ENCODE peak calls at places on chromosome 20, in nine cellular contexts. D, S, O, P, I, W, G, U and L are unnamed samples. For H3K9me3, the result is how much of the 10 kb centered on the place peaks cover.

GRCh38 chr20:44692932-44693476 is 22.2 kb upstream of the CCN5 start:
- DNase-seq in D (peak), S (no peak), O (peak), P (peak), I (no peak), W (no peak), G (peak), U (peak), L (no peak)

GRCh38 chr20:40562031-40562430 is 127.0 kb downstream of the MAFB start:
- DNase-seq in D (no peak), S (no peak), O (no peak), P (no peak), I (no peak), W (no peak), G (peak), U (peak), L (no peak)

GRCh38 chr20:36836591-36837329 is 39.2 kb upstream of the TLDC2 start:
- DNase-seq in D (no peak), S (peak), O (peak), P (no peak), I (peak), W (peak), G (peak), U (peak), L (no peak)

GRCh38 chr20:38343798-38344701 is 2.2 kb upstream of the LBP start:
- DNase-seq in D (no peak), S (no peak), O (no peak), P (no peak), I (no peak), W (no peak), G (no peak), U (no peak), L (no peak)

GRCh38 chr20:17320456-17320855 is 93.6 kb downstream of the PCSK2 start:
- DNase-seq in D (no peak), S (no peak), O (no peak), P (no peak), I (no peak), W (no peak), G (no peak), U (no peak), L (no peak)

GRCh38 chr20:47778398-47779354 is 6.6 kb downstream of the SULF2 start:
- DNase-seq in D (no peak), S (no peak), O (no peak), P (no peak), I (no peak), W (no peak), G (peak), U (no peak), L (no peak)

GRCh38 chr20:17835941-17836861 is 132.4 kb downstream of the SNX5 start:
- DNase-seq in D (peak), S (no peak), O (no peak), P (peak), I (no peak), W (no peak), G (peak), U (peak), L (no peak)

GRCh38 chr20:50107086-50107645 is 5.8 kb downstream of the UBE2V1 start:
- DNase-seq in D (no peak), S (no peak), O (no peak), P (no peak), I (no peak), W (no peak), G (no peak), U (no peak), L (no peak)

GRCh38 chr20:56014998-56015397 is 9.7 kb upstream of the CBLN4 start:
- DNase-seq in D (no peak), S (no peak), O (no peak), P (no peak), I (no peak), W (no peak), G (no peak), U (no peak), L (no peak)
- H3K9me3 ChIP-seq in D (under half), S (under half), O (under half), P (under half), I (under half), W (under half), G (under half), U (under half), L (under half)

DNA sequence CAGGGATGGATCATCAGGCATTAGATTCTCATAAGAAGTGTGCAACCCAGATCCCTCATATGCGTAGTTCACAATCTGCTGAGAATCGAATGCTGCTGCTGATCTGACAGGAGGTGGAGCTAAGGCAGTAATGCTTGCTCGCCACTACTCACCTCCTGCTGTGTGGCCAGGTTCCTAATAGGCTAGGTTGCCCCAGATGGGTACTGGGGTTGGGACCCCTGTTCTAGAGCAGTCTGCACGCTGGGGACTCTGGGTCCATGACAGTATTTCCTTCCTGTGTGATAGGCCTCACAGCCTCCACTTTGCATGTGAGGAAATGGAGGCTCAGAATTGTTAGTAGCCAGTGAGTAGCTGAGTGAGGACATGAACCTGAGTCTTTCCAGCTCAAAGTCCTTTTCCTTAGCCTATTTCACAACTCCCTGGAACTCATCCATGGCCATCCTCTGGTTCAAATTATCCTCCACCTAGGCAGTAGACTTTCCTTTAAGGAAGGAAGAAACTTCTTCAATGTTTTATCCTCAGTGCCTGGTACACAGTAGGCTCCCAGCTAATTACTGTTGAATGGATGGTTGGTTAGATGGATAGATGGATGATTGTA is 117.2 kb downstream of the SYCP2 start:
- DNase-seq in D (no peak), S (no peak), O (no peak), P (no peak), I (no peak), W (no peak), G (no peak), U (no peak), L (no peak)
- H3K9me3 ChIP-seq in D (under half), S (under half), O (under half), P (under half), I (under half), W (under half), G (under half), U (under half), L (under half)

DNA sequence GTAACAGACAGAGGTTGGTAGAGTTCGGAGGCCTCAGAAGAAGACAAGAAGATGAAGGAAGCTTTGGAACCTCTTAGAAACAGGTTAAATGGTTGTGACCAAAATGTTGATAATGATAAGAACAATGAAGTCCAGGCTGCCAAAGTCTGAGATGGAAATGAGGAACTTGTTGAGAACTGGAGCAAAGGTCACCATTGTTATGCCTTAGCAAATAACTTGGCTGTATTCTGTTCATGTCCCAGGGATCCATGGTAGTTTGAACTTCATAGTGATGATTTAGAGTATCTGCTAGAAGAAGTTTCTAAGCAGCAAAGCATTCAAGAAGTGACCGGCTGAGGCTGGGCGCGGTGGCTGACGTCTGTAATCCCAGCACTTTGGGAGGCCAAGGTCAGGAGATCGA is 11.1 kb upstream of the LSM14B start:
- DNase-seq in D (no peak), S (no peak), O (no peak), P (no peak), I (no peak), W (no peak), G (no peak), U (no peak), L (no peak)
- H3K9me3 ChIP-seq in D (half or more), S (under half), O (under half), P (under half), I (half or more), W (under half), G (under half), U (under half), L (under half)

GRCh38 chr20:25209911-25210310 is 14.4 kb downstream of the ENTPD6 start:
- DNase-seq in D (no peak), S (no peak), O (peak), P (no peak), I (no peak), W (no peak), G (no peak), U (no peak), L (no peak)

GRCh38 chr20:25209400-25209799 is 13.9 kb downstream of the ENTPD6 start:
- DNase-seq in D (no peak), S (no peak), O (no peak), P (no peak), I (no peak), W (no peak), G (no peak), U (no peak), L (no peak)

GRCh38 chr20:25206063-25206403 is 10.5 kb downstream of the ENTPD6 start:
- DNase-seq in D (no peak), S (no peak), O (peak), P (no peak), I (peak), W (no peak), G (no peak), U (no peak), L (no peak)

GRCh38 chr20:25207149-25207959 is 11.8 kb downstream of the ENTPD6 start:
- DNase-seq in D (no peak), S (no peak), O (peak), P (no peak), I (no peak), W (no peak), G (no peak), U (no peak), L (no peak)

DNA sequence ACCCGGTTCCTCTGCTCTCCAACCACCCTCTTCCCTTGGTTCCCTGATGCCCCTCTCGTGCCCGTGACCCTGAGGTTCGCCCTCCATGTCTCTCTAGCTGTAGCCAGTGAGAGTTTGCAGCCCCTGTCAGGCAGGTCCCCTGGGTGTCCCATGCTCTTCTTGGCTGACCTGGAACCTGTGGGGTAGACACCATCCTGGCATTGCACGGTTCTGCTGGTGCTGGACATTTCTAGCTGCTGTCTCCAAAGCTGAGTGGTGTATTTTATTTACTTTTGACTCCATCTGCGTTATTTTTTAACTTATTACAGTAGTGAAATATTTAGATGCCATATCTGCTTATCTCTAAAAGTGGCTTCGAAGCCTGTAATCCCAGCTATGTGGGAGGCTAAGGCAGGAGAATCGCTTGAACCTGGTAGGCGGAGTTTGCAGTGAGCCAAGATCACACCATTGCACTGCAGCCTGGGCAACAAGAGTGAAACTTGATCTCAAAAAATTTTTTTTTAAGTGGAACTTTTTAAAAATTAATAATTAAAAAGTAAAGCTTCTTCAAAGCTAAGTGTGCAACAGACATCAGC is 12.5 kb downstream of the ENTPD6 start:
- DNase-seq in D (no peak), S (no peak), O (peak), P (no peak), I (no peak), W (no peak), G (no peak), U (no peak), L (no peak)
- H3K9me3 ChIP-seq in D (under half), S (under half), O (under half), P (under half), I (under half), W (under half), G (under half), U (under half), L (under half)

DNA sequence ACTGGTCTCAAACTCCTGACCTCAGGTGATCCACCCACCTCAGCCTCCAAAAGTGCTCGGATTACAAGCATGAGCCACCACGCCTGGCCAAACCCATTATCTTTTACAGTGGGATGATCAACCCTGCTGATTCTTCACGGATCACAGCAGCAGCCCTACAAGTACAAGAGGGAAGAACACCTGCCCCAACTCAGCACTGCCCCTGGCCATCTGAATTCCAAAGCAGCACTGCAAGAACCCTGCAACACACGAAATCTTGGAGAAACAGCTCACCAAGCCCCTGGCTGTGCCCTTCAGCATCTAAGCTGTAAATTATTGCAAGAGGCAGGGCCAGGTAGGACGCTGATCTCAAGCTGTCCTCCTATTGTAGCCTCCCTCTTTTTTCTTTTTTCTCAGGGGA is 54.5 kb upstream of the MC3R start:
- DNase-seq in D (no peak), S (no peak), O (no peak), P (no peak), I (no peak), W (no peak), G (no peak), U (no peak), L (no peak)
- H3K9me3 ChIP-seq in D (under half), S (under half), O (under half), P (under half), I (under half), W (under half), G (under half), U (under half), L (under half)

GRCh38 chr20:59737816-59738215 is 133.5 kb downstream of the PHACTR3 start:
- DNase-seq in D (no peak), S (no peak), O (no peak), P (no peak), I (no peak), W (no peak), G (no peak), U (peak), L (no peak)
- H3K9me3 ChIP-seq in D (under half), S (under half), O (under half), P (under half), I (under half), W (under half), G (under half), U (under half), L (under half)

DNA sequence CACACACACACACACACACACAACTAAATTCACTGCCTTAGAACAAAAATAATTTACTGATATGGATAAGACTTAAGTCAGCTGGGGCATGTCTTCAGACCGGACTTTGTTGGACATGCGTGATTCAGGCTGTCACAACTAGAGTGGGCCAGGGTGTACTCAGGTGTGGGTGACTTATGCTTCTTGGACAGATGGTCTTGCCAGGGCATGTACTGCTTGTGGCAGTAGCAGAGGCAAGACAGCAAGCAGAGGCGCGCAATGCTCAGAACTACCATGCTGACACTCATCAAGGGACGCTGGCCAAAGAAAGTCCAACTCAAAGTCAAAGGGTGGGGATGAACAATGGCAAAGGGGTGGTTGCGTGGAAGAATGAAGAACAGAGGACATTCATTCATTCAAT is 437.5 kb downstream of the CBLN4 start:
- DNase-seq in D (no peak), S (no peak), O (no peak), P (no peak), I (no peak), W (no peak), G (no peak), U (no peak), L (no peak)
- H3K9me3 ChIP-seq in D (under half), S (under half), O (under half), P (under half), I (under half), W (under half), G (under half), U (under half), L (under half)

GRCh38 chr20:30611239-30611984 is 646.1 kb upstream of the DEFB115 start:
- DNase-seq in D (no peak), S (no peak), O (no peak), P (no peak), I (no peak), W (no peak), G (no peak), U (no peak), L (no peak)
- H3K9me3 ChIP-seq in D (under half), S (under half), O (under half), P (under half), I (under half), W (under half), G (under half), U (under half), L (under half)

GRCh38 chr20:42706762-42707161 is 482.9 kb downstream of the PTPRT start:
- DNase-seq in D (no peak), S (no peak), O (no peak), P (no peak), I (no peak), W (no peak), G (no peak), U (no peak), L (no peak)

GRCh38 chr20:42705550-42705949 is 484.2 kb downstream of the PTPRT start:
- DNase-seq in D (no peak), S (peak), O (no peak), P (no peak), I (no peak), W (no peak), G (no peak), U (no peak), L (no peak)

GRCh38 chr20:42703744-42704143 is 486.0 kb downstream of the PTPRT start:
- DNase-seq in D (no peak), S (no peak), O (no peak), P (no peak), I (no peak), W (no peak), G (no peak), U (no peak), L (no peak)

GRCh38 chr20:42708261-42708660 is 481.4 kb downstream of the PTPRT start:
- DNase-seq in D (no peak), S (peak), O (no peak), P (no peak), I (no peak), W (no peak), G (no peak), U (no peak), L (no peak)
- H3K9me3 ChIP-seq in D (under half), S (under half), O (under half), P (under half), I (under half), W (under half), G (under half), U (under half), L (under half)

GRCh38 chr20:168876-169275 is 11.6 kb downstream of the DEFB127 start:
- DNase-seq in D (no peak), S (no peak), O (no peak), P (no peak), I (no peak), W (no peak), G (no peak), U (no peak), L (no peak)

GRCh38 chr20:164618-165017 is 7.4 kb downstream of the DEFB127 start:
- DNase-seq in D (no peak), S (no peak), O (no peak), P (no peak), I (no peak), W (no peak), G (no peak), U (no peak), L (no peak)
- H3K9me3 ChIP-seq in D (under half), S (under half), O (under half), P (under half), I (under half), W (under half), G (under half), U (under half), L (under half)